ENCODE peak calls at places on chromosomes 12 and 14, in nine cellular contexts. J is HFF-Myc, W is BE2C, C is GM12865, L is cardiac muscle cell, S is AG10803, K is Calu3, G is GM13976, T is dorsolateral prefrontal cortex. N is an unnamed sample.

GRCh38 chr14:85415015-85415712 is 114.8 kb upstream of the FLRT2 start:
- DNase-seq in J (peak; percentile 90), W (no peak), C (no peak), L (peak; percentile 96), S (peak; percentile 92), K (no peak), G (no peak), T (no peak), N (no peak)

GRCh38 chr14:69354383-69355154 is 43.5 kb downstream of the ERH start:
- DNase-seq in J (no peak), W (no peak), C (peak; percentile 95), L (no peak), S (no peak), K (peak; percentile 13), G (peak; percentile 91), T (no peak), N (peak; percentile 89)

GRCh38 chr12:34354239-34355200 is 332.2 kb downstream of the ALG10 start:
- DNase-seq in J (no peak), W (peak; percentile 46), C (no peak), L (no peak), S (no peak), K (no peak), G (no peak), T (no peak), N (no peak)

GRCh38 chr12:87988534-87988933 is 40.7 kb downstream of the C12orf50 start:
- DNase-seq in J (no peak), W (no peak), C (no peak), L (no peak), S (no peak), K (no peak), G (no peak), T (no peak), N (no peak)

GRCh38 chr14:54901380-54902142 is 1.1 kb downstream of the GCH1 start:
- DNase-seq in J (no peak), W (no peak), C (peak; percentile 14), L (no peak), S (no peak), K (peak; percentile 32), G (no peak), T (peak; percentile 46), N (peak; percentile 34)

GRCh38 chr12:104285740-104286537 is 17.6 kb upstream of the EID3 start:
- DNase-seq in J (no peak), W (no peak), C (peak; percentile 49), L (peak; percentile 22), S (no peak), K (no peak), G (no peak), T (no peak), N (peak; percentile 34)

GRCh38 chr12:47737936-47738335 is 12.6 kb upstream of the ENDOU start:
- DNase-seq in J (no peak), W (no peak), C (no peak), L (no peak), S (no peak), K (no peak), G (no peak), T (no peak), N (no peak)

GRCh38 chr12:16350682-16351081 is 3.2 kb downstream of the MGST1 start:
- DNase-seq in J (peak; percentile 19), W (no peak), C (no peak), L (peak; percentile 98), S (peak; percentile 96), K (peak; percentile 68), G (no peak), T (no peak), N (no peak)

GRCh38 chr14:34741840-34742239 is 27.4 kb upstream of the CFL2 start:
- DNase-seq in J (no peak), W (no peak), C (no peak), L (no peak), S (no peak), K (no peak), G (no peak), T (no peak), N (no peak)

GRCh38 chr14:103296987-103297386 is 37.0 kb upstream of the EIF5 start:
- DNase-seq in J (no peak), W (no peak), C (no peak), L (no peak), S (no peak), K (no peak), G (no peak), T (no peak), N (no peak)

GRCh38 chr12:10285919-10286318 is 21.8 kb upstream of the KLRD1 start:
- DNase-seq in J (no peak), W (no peak), C (peak; percentile 57), L (no peak), S (no peak), K (no peak), G (peak; percentile 27), T (no peak), N (peak; percentile 77)

GRCh38 chr12:104671407-104672095 is 214.8 kb downstream of the CHST11 start:
- DNase-seq in J (peak; percentile 88), W (peak; percentile 59), C (peak; percentile 94), L (peak; percentile 90), S (peak; percentile 95), K (peak; percentile 99), G (peak; percentile 77), T (peak; percentile 73), N (peak; percentile 98)

GRCh38 chr12:58306266-58306995 is 365.1 kb downstream of the ATP23 start:
- DNase-seq in J (no peak), W (no peak), C (no peak), L (peak; percentile 17), S (no peak), K (no peak), G (no peak), T (no peak), N (no peak)

GRCh38 chr14:61152851-61153364 is 128.2 kb downstream of the TMEM30B start:
- DNase-seq in J (no peak), W (peak; percentile 51), C (no peak), L (peak; percentile 66), S (peak; percentile 29), K (no peak), G (no peak), T (no peak), N (no peak)

GRCh38 chr12:104132351-104132956 is 5.6 kb downstream of the NFYB start:
- DNase-seq in J (no peak), W (peak; percentile 60), C (no peak), L (no peak), S (no peak), K (no peak), G (no peak), T (no peak), N (no peak)

GRCh38 chr14:100827751-100828447 is 2.0 kb downstream of the MEG3 start:
- DNase-seq in J (no peak), W (peak; percentile 87), C (no peak), L (peak; percentile 75), S (peak; percentile 76), K (no peak), G (no peak), T (no peak), N (no peak)

GRCh38 chr12:42893802-42894201 is 304.3 kb upstream of the PRICKLE1 start:
- DNase-seq in J (no peak), W (no peak), C (no peak), L (no peak), S (no peak), K (no peak), G (no peak), T (no peak), N (no peak)

GRCh38 chr12:56941299-56942017 is 7.2 kb upstream of the SDR9C7 start:
- DNase-seq in J (peak; percentile 17), W (no peak), C (peak; percentile 53), L (peak; percentile 73), S (peak; percentile 77), K (peak; percentile 36), G (no peak), T (no peak), N (no peak)

GRCh38 chr12:68865399-68866154 is 57.6 kb downstream of the MDM2 start:
- DNase-seq in J (no peak), W (no peak), C (no peak), L (no peak), S (no peak), K (no peak), G (no peak), T (no peak), N (no peak)

GRCh38 chr14:65382586-65382985 is 29.9 kb upstream of the FUT8 start:
- DNase-seq in J (no peak), W (no peak), C (no peak), L (no peak), S (no peak), K (no peak), G (no peak), T (no peak), N (no peak)

GRCh38 chr14:65392296-65392695 is 20.2 kb upstream of the FUT8 start:
- DNase-seq in J (no peak), W (no peak), C (no peak), L (no peak), S (no peak), K (no peak), G (no peak), T (no peak), N (no peak)

GRCh38 chr14:65387171-65387570 is 25.4 kb upstream of the FUT8 start:
- DNase-seq in J (no peak), W (no peak), C (no peak), L (no peak), S (no peak), K (no peak), G (no peak), T (no peak), N (no peak)

GRCh38 chr14:65387628-65388027 is 24.9 kb upstream of the FUT8 start:
- DNase-seq in J (no peak), W (no peak), C (peak; percentile 52), L (no peak), S (no peak), K (no peak), G (no peak), T (no peak), N (no peak)
- TF ChIP-seq CTCF in J (no peak), W (no peak), C (no peak), L (no peak), S (no peak), K (no peak), G (no peak), T (no peak), N (no peak)

GRCh38 chr12:115922952-115923564 is 354.4 kb downstream of the MED13L start:
- DNase-seq in J (no peak), W (no peak), C (peak; percentile 30), L (peak; percentile 13), S (no peak), K (no peak), G (no peak), T (no peak), N (no peak)
- TF ChIP-seq CTCF in J (peak; percentile 47), W (peak; percentile 68), C (peak; percentile 32), L (peak; percentile 16), S (peak; percentile 18), K (peak; percentile 44), G (no peak), T (no peak), N (peak; percentile 31)

GRCh38 chr14:104399432-104400155 is 180.0 kb upstream of the C14orf180 start:
- DNase-seq in J (no peak), W (peak; percentile 72), C (no peak), L (no peak), S (no peak), K (no peak), G (peak; percentile 11), T (no peak), N (no peak)
- TF ChIP-seq CTCF in J (no peak), W (peak; percentile 55), C (no peak), L (no peak), S (no peak), K (no peak), G (no peak), T (no peak), N (no peak)

DNA sequence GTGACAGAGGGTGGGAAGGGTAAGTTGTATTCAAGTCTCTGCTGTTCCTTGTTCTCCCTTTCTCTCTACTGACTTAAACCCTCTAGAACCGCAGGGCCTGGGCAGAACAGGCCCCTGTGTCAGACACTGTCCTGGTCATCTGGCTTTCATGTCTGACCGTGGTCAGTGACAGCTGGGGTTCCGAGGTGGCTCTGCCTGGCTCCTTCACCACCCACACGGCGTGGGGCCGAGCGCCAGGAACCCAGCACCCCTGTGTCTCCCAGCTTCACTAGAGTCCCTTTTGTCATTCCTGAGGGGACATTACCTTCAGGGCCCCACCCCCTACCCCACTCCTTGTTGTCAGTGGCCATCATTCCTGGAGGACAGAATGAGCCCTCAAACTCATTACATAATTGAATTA is 168.9 kb downstream of the ADGRD1 start:
- DNase-seq in J (no peak), W (no peak), C (no peak), L (no peak), S (no peak), K (no peak), G (no peak), T (no peak), N (no peak)
- TF ChIP-seq CTCF in J (no peak), W (no peak), C (no peak), L (no peak), S (no peak), K (no peak), G (no peak), T (no peak), N (no peak)

N was measured in activated CD8-positive, alpha-beta T cell treated with anti-CD3 and anti-CD28 coated beads for 36 hours.